ENCODE peak calls at places on chromosomes 6 and 20, in nine cellular contexts. R, P, M, N, C, X, T, L and S are unnamed samples.
A peak's percentile ranks its signal among the peaks of the same experiment; 100 is the strongest.

GRCh38 chr6:35091353-35092083 is 49.6 kb downstream of the TCP11 start:
- DNase-seq in R (no peak), P (no peak), M (no peak), N (no peak), C (no peak), X (no peak), T (no peak), L (no peak), S (peak; percentile 42)

GRCh38 chr6:26555505-26556262 is 17.5 kb downstream of the HMGN4 start:
- DNase-seq in R (no peak), P (no peak), M (no peak), N (peak; percentile 39), C (no peak), X (no peak), T (no peak), L (no peak), S (peak; percentile 75)

GRCh38 chr6:42390228-42390934 is 61.3 kb downstream of the TRERF1 start:
- DNase-seq in R (peak; percentile 61), P (no peak), M (no peak), N (no peak), C (no peak), X (no peak), T (no peak), L (peak; percentile 32), S (no peak)

GRCh38 chr6:155916870-155917624 is 461.4 kb upstream of the NOX3 start:
- DNase-seq in R (no peak), P (no peak), M (no peak), N (no peak), C (no peak), X (no peak), T (no peak), L (no peak), S (no peak)

GRCh38 chr20:21508230-21509078 is 5.4 kb downstream of the NKX2-2 start:
- DNase-seq in R (no peak), P (no peak), M (no peak), N (no peak), C (no peak), X (no peak), T (no peak), L (no peak), S (no peak)

GRCh38 chr6:161273356-161273751 is 507 bp downstream of the AGPAT4 start:
- DNase-seq in R (peak; percentile 10), P (no peak), M (peak; percentile 70), N (no peak), C (no peak), X (no peak), T (peak; percentile 76), L (peak; percentile 43), S (no peak)

GRCh38 chr6:41011673-41012072 is 27.3 kb downstream of the UNC5CL start:
- DNase-seq in R (no peak), P (no peak), M (no peak), N (no peak), C (no peak), X (no peak), T (no peak), L (no peak), S (no peak)

GRCh38 chr20:51376121-51376520 is 166.4 kb downstream of the NFATC2 start:
- DNase-seq in R (no peak), P (no peak), M (no peak), N (no peak), C (no peak), X (no peak), T (no peak), L (no peak), S (no peak)

GRCh38 chr20:25199473-25200265 is 4.2 kb downstream of the ENTPD6 start:
- DNase-seq in R (no peak), P (no peak), M (no peak), N (no peak), C (no peak), X (no peak), T (no peak), L (no peak), S (no peak)

GRCh38 chr20:2521369-2522305 is 12.9 kb upstream of the ZNF343 start:
- DNase-seq in R (peak; percentile 45), P (peak; percentile 79), M (peak; percentile 31), N (peak; percentile 13), C (no peak), X (peak; percentile 49), T (peak; percentile 64), L (peak; percentile 42), S (peak; percentile 80)

GRCh38 chr6:119267506-119267905 is 82.1 kb downstream of the MAN1A1 start:
- DNase-seq in R (no peak), P (no peak), M (no peak), N (no peak), C (no peak), X (no peak), T (no peak), L (no peak), S (no peak)

GRCh38 chr20:60138263-60139127 is 180.3 kb downstream of the CDH26 start:
- DNase-seq in R (peak; percentile 32), P (no peak), M (peak; percentile 62), N (no peak), C (no peak), X (no peak), T (no peak), L (peak; percentile 12), S (no peak)

GRCh38 chr6:104597541-104598050 is 262.1 kb downstream of the HACE1 start:
- DNase-seq in R (no peak), P (no peak), M (no peak), N (no peak), C (no peak), X (peak; percentile 15), T (no peak), L (no peak), S (peak; percentile 67)

GRCh38 chr20:52948491-52948890 is 23.7 kb upstream of the TSHZ2 start:
- DNase-seq in R (no peak), P (no peak), M (no peak), N (no peak), C (no peak), X (no peak), T (no peak), L (no peak), S (no peak)

GRCh38 chr20:50188879-50189680 is 1.6 kb upstream of the CEBPB start:
- DNase-seq in R (no peak), P (no peak), M (no peak), N (no peak), C (no peak), X (no peak), T (no peak), L (no peak), S (peak; percentile 55)

GRCh38 chr6:31204751-31205145 is 34.3 kb upstream of the POU5F1 start:
- DNase-seq in R (no peak), P (no peak), M (no peak), N (no peak), C (no peak), X (no peak), T (no peak), L (no peak), S (no peak)